ENCODE peak calls at places on chromosomes 1 and 21, in six cellular contexts. I, U, E, R, Z and Q are unnamed samples.

GRCh38 chr1:4615501-4615900 is 38.9 kb upstream of the AJAP1 start:
- DNase-seq in I (no peak), U (no peak), E (no peak), R (no peak), Z (no peak), Q (no peak)

GRCh38 chr1:22819391-22819790 is 108.8 kb downstream of the EPHB2 start:
- DNase-seq in I (peak), U (no peak), E (no peak), R (no peak), Z (no peak), Q (no peak)

GRCh38 chr1:67939942-67940341 is 106.7 kb upstream of the GNG12 start:
- DNase-seq in I (no peak), U (no peak), E (no peak), R (no peak), Z (no peak), Q (no peak)

GRCh38 chr1:245229051-245229450 is 74.3 kb downstream of the KIF26B start:
- DNase-seq in I (no peak), U (no peak), E (no peak), R (no peak), Z (no peak), Q (no peak)

GRCh38 chr1:156689035-156689959 is 12.1 kb upstream of the NES start:
- DNase-seq in I (peak), U (peak), E (peak), R (peak), Z (peak), Q (peak)

GRCh38 chr1:17605582-17606344 is 66.3 kb downstream of the ARHGEF10L start:
- DNase-seq in I (peak), U (no peak), E (no peak), R (no peak), Z (no peak), Q (no peak)

GRCh38 chr1:186566140-186566850 is 105.4 kb upstream of the PDC start:
- DNase-seq in I (no peak), U (no peak), E (peak), R (peak), Z (no peak), Q (no peak)

GRCh38 chr1:78408192-78408591 is 82.6 kb upstream of the PTGFR start:
- DNase-seq in I (no peak), U (no peak), E (no peak), R (no peak), Z (no peak), Q (no peak)

GRCh38 chr1:37498872-37499617 is 15.5 kb downstream of the MEAF6 start:
- DNase-seq in I (no peak), U (peak), E (no peak), R (peak), Z (no peak), Q (peak)

GRCh38 chr21:26153758-26154157 is 16.8 kb downstream of the APP start:
- DNase-seq in I (no peak), U (no peak), E (no peak), R (no peak), Z (no peak), Q (no peak)

GRCh38 chr1:38502772-38503171 is 356.8 kb downstream of the RRAGC start:
- DNase-seq in I (no peak), U (no peak), E (no peak), R (no peak), Z (peak), Q (no peak)

GRCh38 chr1:150613061-150613920 is 16.1 kb downstream of the ENSA start:
- DNase-seq in I (peak), U (peak), E (peak), R (peak), Z (no peak), Q (peak)

GRCh38 chr1:119948342-119949214 is 52.3 kb upstream of the ADAM30 start:
- DNase-seq in I (peak), U (peak), E (peak), R (peak), Z (peak), Q (peak)

DNA sequence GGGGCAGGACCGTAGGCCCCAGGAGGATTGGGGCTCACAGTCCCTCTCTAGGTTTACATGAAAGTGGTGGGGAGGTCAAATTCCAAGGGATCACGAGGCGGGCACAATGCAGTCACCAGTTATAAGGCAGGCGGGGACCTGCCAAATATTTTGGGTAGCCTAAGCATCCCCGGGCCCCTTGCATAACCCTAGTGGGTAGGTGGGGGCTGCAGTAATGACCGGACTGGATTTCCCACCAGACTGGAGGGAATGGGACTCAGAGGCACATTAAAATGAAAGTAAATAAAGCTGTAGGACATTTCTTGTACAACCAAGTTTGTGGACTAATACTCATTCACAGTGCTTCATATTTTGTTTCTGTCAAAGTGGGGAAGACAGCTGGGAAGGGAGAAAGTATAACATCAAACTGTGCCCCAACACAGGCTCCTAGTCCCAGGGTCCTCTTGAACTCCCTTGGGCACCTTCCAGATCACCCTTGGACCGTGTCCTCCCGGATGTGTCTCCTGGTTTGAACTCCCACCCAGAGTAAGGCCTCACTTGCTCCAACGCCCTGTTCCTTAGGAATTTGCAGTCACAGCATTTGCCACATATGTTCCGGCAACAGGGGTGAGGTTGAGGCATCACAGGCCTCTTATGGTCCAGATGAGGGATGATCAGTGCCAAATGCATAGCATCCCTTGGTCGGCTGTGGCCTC is 28.4 kb upstream of the KIAA0040 start:
- DNase-seq in I (no peak), U (no peak), E (no peak), R (peak), Z (no peak), Q (peak)
- H3K27ac ChIP-seq in I (peak), U (no peak), E (peak), R (no peak), Z (no peak), Q (no peak)

GRCh38 chr1:89527750-89528381 is 3.2 kb downstream of the LRRC8B start:
- DNase-seq in I (no peak), U (no peak), E (no peak), R (no peak), Z (no peak), Q (no peak)
- H3K27ac ChIP-seq in I (no peak), U (no peak), E (no peak), R (no peak), Z (no peak), Q (no peak)

GRCh38 chr1:203178083-203178482 is 2.5 kb upstream of the MYBPH start:
- DNase-seq in I (no peak), U (no peak), E (no peak), R (no peak), Z (peak), Q (no peak)
- H3K27ac ChIP-seq in I (no peak), U (no peak), E (no peak), R (no peak), Z (no peak), Q (no peak)

GRCh38 chr1:234919061-234919755 is 209.4 kb downstream of the TOMM20 start:
- DNase-seq in I (peak), U (peak), E (no peak), R (no peak), Z (no peak), Q (no peak)
- H3K27ac ChIP-seq in I (peak), U (peak), E (no peak), R (no peak), Z (no peak), Q (no peak)

GRCh38 chr1:59427155-59427554 is 130.3 kb downstream of the FGGY start:
- DNase-seq in I (peak), U (no peak), E (peak), R (peak), Z (no peak), Q (no peak)
- H3K27ac ChIP-seq in I (no peak), U (no peak), E (peak), R (peak), Z (no peak), Q (no peak)

DNA sequence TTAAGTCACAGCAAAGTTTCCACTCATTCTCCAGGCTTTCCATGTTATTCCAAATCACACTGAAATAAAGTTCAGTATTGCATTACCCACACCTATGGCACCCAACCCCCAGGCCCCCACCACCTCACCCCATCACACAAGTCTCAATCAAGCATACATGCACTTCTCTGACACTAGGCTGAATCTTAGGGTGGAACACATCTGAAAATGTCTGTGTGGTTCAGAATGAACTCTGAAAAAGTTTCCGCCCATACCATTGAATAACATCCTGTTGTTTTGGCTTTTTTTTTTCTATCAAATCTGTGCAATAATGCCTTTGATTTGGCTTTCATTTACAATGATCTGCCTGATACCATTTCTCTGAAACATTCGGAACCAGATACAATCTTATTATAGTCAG is 25.8 kb upstream of the LRRC8C start:
- DNase-seq in I (no peak), U (no peak), E (no peak), R (no peak), Z (no peak), Q (no peak)
- H3K27ac ChIP-seq in I (peak), U (no peak), E (no peak), R (no peak), Z (no peak), Q (no peak)

DNA sequence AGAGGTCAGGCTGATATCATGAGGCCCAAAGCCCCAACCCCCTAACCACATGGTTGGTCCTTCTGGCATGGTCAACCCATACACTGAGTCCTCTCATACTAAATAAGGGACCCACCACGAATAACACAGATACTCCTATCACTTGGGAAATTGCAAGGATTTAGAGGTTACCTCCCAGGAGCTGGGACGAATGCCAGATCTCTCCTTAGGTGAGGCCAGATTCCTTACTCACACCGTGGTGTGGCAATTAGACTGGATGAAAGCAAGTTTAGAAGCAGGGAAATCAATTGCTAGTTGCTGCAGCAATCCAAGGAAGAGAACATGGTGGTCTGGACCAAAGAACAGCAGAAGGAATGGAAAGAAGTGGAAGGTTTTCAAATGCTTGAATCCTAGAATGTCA is 60.1 kb downstream of the IER5 start:
- DNase-seq in I (no peak), U (no peak), E (peak), R (peak), Z (no peak), Q (peak)
- H3K27ac ChIP-seq in I (peak), U (no peak), E (peak), R (no peak), Z (no peak), Q (no peak)

GRCh38 chr1:201585901-201586300 is 47.0 kb downstream of the NAV1 start:
- DNase-seq in I (no peak), U (no peak), E (no peak), R (no peak), Z (no peak), Q (no peak)

GRCh38 chr1:201582977-201583376 is 44.0 kb downstream of the NAV1 start:
- DNase-seq in I (no peak), U (no peak), E (no peak), R (no peak), Z (no peak), Q (no peak)

GRCh38 chr1:201583663-201584062 is 44.7 kb downstream of the NAV1 start:
- DNase-seq in I (no peak), U (no peak), E (no peak), R (no peak), Z (no peak), Q (no peak)

GRCh38 chr1:201585099-201585498 is 46.2 kb downstream of the NAV1 start:
- DNase-seq in I (no peak), U (no peak), E (no peak), R (no peak), Z (no peak), Q (no peak)

DNA sequence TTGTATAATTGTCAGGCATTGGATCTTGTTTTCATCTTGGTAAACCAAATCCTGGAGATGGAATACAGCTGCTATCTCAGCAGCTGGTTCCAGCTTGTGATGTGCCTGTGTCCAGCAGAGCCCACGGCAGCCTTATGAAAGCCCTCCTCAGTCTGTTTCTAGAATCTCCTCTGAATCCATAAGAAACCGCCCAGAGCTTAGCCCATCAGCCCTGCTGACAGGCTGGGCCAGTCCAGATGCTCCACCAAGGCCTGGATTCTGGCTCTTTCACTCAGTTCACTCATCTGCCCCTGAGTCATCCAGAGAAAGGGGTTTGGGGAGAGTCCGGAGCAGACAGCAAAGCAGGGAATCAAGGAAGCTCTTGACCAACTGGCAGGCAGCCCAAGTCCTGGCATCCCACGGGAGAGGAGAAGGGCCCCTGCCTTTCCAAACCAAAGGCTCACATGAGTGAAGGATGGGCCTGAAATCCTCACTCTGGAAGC is 45.6 kb downstream of the NAV1 start:
- DNase-seq in I (peak), U (peak), E (no peak), R (no peak), Z (no peak), Q (no peak)
- H3K27ac ChIP-seq in I (no peak), U (peak), E (no peak), R (no peak), Z (no peak), Q (no peak)

GRCh38 chr1:18927654-18928272 is 25.4 kb upstream of the ALDH4A1 start:
- DNase-seq in I (no peak), U (no peak), E (no peak), R (peak), Z (no peak), Q (peak)
- H3K27ac ChIP-seq in I (peak), U (peak), E (peak), R (peak), Z (no peak), Q (peak)

DNA sequence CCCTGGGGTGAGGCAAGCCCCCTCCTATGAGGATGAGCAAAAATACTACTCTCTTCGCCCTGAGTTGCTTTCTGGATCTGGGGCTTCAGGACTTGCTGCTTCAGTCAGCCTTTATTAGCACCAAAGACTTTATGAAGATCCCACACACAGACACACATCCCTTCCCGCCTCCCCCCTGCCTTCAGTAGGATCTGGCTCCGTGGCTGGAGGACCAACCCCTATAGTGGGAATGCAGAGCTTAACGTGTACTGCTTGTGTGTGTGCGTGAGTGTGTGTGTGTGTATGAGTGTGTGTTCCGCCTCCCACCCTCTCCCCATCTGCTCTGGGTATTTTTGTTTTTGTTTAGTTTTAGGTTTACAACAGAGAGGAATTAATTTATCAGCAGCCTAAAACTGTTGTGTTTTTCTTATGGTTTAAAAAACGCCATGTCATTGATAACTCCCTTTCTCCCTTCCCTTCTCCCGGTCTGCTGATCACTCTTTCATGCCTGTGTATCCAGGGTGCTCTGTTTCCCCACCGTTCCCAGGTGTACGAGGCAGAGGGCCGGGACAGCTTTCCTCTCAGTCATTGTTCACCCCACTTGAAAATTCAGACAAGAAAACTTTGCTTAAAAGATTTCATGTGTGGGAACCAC is 27.5 kb upstream of the ZFP69B start:
- DNase-seq in I (no peak), U (no peak), E (no peak), R (no peak), Z (no peak), Q (no peak)
- H3K27ac ChIP-seq in I (no peak), U (no peak), E (no peak), R (no peak), Z (no peak), Q (peak)